ENCODE peak calls at places on chromosomes 6 and 20, in seven cellular contexts. P is HCT116, H is HepG2, L is NT2/D1, Q is H1, E is GM12878, X is K562. Z is an unnamed sample.

GRCh38 chr6:53151676-53152075 is 3.0 kb upstream of the GCM1 start:
- DNase-seq in P (peak), H (peak), L (peak), Q (peak), E (no peak), X (peak), Z (no peak)

GRCh38 chr20:63932606-63933160 is 23.5 kb downstream of the UCKL1 start:
- DNase-seq in P (no peak), H (no peak), L (no peak), Q (no peak), E (no peak), X (no peak), Z (no peak)

GRCh38 chr6:162698004-162698403 is 29.6 kb downstream of the PRKN start:
- DNase-seq in P (no peak), H (no peak), L (no peak), Q (no peak), E (no peak), X (no peak), Z (no peak)

GRCh38 chr6:168959696-168960095 is 293.9 kb downstream of the THBS2 start:
- DNase-seq in P (no peak), H (no peak), L (no peak), Q (no peak), E (no peak), X (no peak), Z (no peak)

GRCh38 chr20:50916257-50916656 is 15.0 kb downstream of the ADNP start:
- DNase-seq in P (no peak), H (no peak), L (no peak), Q (no peak), E (no peak), X (peak), Z (no peak)

GRCh38 chr6:91105532-91105931 is 518.7 kb upstream of the MAP3K7 start:
- DNase-seq in P (no peak), H (no peak), L (no peak), Q (no peak), E (no peak), X (no peak), Z (no peak)

GRCh38 chr6:131058236-131058635 is 4.8 kb downstream of the EPB41L2 start:
- DNase-seq in P (no peak), H (no peak), L (no peak), Q (no peak), E (no peak), X (no peak), Z (no peak)

GRCh38 chr20:50837532-50838321 is 42.9 kb downstream of the BCAS4 start:
- DNase-seq in P (no peak), H (no peak), L (no peak), Q (no peak), E (no peak), X (peak), Z (no peak)

GRCh38 chr6:30643656-30644055 is 3.3 kb upstream of the C6orf136 start:
- DNase-seq in P (no peak), H (no peak), L (no peak), Q (no peak), E (no peak), X (no peak), Z (no peak)

GRCh38 chr6:129685640-129686031 is 24.3 kb downstream of the ARHGAP18 start:
- DNase-seq in P (no peak), H (no peak), L (no peak), Q (no peak), E (no peak), X (no peak), Z (no peak)

GRCh38 chr20:40414843-40415615 is 274.0 kb downstream of the MAFB start:
- DNase-seq in P (no peak), H (no peak), L (no peak), Q (no peak), E (no peak), X (no peak), Z (no peak)

GRCh38 chr6:158972241-158973233 is 27.5 kb downstream of the RSPH3 start:
- DNase-seq in P (peak), H (peak), L (peak), Q (no peak), E (peak), X (peak), Z (peak)

GRCh38 chr6:140193269-140193668 is 818.8 kb upstream of the CITED2 start:
- DNase-seq in P (no peak), H (no peak), L (no peak), Q (no peak), E (no peak), X (no peak), Z (no peak)

GRCh38 chr6:148500402-148500801 is 157.8 kb downstream of the SASH1 start:
- DNase-seq in P (no peak), H (no peak), L (no peak), Q (no peak), E (no peak), X (no peak), Z (no peak)

GRCh38 chr6:40931927-40932326 is 107.1 kb downstream of the UNC5CL start:
- DNase-seq in P (no peak), H (no peak), L (no peak), Q (no peak), E (no peak), X (no peak), Z (no peak)

GRCh38 chr20:37486186-37486999 is 34.7 kb upstream of the NNAT start:
- DNase-seq in P (no peak), H (no peak), L (no peak), Q (no peak), E (no peak), X (no peak), Z (no peak)

GRCh38 chr20:12331236-12331635 is 413.5 kb downstream of the BTBD3 start:
- DNase-seq in P (no peak), H (no peak), L (no peak), Q (no peak), E (no peak), X (no peak), Z (no peak)

GRCh38 chr20:36847710-36848040 is 28.3 kb upstream of the TLDC2 start:
- DNase-seq in P (no peak), H (no peak), L (no peak), Q (no peak), E (no peak), X (no peak), Z (no peak)

GRCh38 chr6:108179741-108180140 is 13.9 kb downstream of the NR2E1 start:
- DNase-seq in P (no peak), H (no peak), L (no peak), Q (peak), E (no peak), X (no peak), Z (no peak)

GRCh38 chr20:61837200-61837599 is 228.5 kb downstream of the TAF4 start:
- DNase-seq in P (no peak), H (no peak), L (no peak), Q (no peak), E (no peak), X (no peak), Z (no peak)

GRCh38 chr20:1484438-1485120 is 6.6 kb downstream of the SIRPB2 start:
- DNase-seq in P (no peak), H (no peak), L (no peak), Q (no peak), E (no peak), X (no peak), Z (no peak)

GRCh38 chr6:170206317-170206621 is 84.6 kb downstream of the DLL1 start:
- DNase-seq in P (no peak), H (no peak), L (no peak), Q (no peak), E (no peak), X (no peak), Z (no peak)

GRCh38 chr6:31965700-31966099 is 6.2 kb downstream of the DXO start:
- DNase-seq in P (no peak), H (no peak), L (no peak), Q (no peak), E (no peak), X (no peak), Z (no peak)

GRCh38 chr6:89311853-89312531 is 3.1 kb downstream of the GABRR2 start:
- DNase-seq in P (no peak), H (peak), L (no peak), Q (peak), E (no peak), X (no peak), Z (no peak)

DNA sequence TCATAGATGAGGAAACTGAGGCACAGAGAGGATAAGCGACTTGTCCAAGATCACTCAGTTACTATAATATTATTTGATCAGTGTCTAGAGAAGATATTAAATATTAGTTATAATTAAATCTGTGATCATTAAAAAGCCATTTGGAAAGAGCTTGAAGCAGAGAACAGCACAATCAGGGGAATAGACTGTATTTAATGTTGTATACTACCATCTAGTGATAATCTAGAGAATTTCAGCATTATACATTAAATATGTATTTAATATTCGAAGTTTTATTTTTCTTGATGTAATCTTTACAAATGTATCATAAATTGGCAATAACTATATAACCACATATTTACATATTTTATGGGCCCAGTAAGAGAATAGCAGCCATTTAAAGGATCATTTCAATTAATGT is 20.2 kb upstream of the MTCL3 start:
- DNase-seq in P (no peak), H (no peak), L (no peak), Q (no peak), E (no peak), X (no peak), Z (peak)
- TF ChIP-seq YY1 in P (no peak), H (no peak), L (no peak), Q (no peak), E (no peak), X (no peak), Z (no peak)

GRCh38 chr6:118650500-118651281 is 700 bp downstream of the CEP85L start:
- DNase-seq in P (no peak), H (no peak), L (no peak), Q (peak), E (no peak), X (peak), Z (peak)
- TF ChIP-seq YY1 in P (no peak), H (no peak), L (no peak), Q (no peak), E (no peak), X (no peak), Z (no peak)

DNA sequence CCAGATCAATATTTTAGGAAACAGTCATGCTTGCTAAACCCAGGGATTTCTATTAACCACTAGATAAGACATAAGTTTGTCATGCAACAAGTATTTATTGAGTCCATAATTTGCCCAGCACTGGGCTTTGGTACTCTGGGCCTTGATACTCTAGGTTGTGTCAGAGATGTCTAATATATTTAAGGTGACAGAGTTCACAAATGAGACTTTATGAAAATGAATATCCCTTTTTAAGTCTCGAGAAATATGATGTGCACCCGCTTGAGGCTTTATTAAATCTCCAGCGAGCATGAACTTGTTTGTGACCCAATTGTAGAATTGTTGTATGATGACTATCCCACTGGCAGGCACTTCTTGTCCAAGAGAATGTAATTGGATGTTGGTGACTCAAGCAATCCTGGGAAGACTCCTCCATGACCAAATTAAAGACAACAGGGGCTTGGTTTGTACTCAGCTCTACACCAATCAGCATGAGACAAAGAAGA is 109.2 kb downstream of the ESR1 start:
- DNase-seq in P (no peak), H (no peak), L (no peak), Q (no peak), E (no peak), X (no peak), Z (no peak)
- TF ChIP-seq YY1 in P (no peak), H (no peak), L (no peak), Q (no peak), E (no peak), X (no peak), Z (no peak)

DNA sequence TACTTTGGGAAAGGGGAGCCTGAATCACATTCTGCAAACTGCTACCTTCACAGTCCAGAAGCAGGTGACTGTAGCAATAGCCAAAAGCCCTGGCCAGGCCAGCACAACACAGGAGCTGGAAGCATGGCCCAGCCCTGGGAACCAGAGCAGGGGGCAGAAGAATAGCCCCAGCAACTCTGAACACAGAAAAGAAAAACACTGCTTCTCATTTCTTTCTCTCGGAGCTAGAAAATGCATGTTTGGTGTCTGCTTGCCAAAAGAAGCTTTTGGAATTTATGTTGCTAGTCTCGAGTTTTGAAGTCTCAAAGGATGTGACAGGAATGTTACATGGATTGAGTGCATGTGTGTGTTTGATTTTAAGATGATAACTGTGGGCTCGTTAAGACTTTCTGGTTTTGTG is 79.8 kb upstream of the SCAF8 start:
- DNase-seq in P (no peak), H (no peak), L (no peak), Q (no peak), E (no peak), X (no peak), Z (no peak)
- TF ChIP-seq YY1 in P (no peak), H (no peak), L (no peak), Q (no peak), E (no peak), X (no peak), Z (no peak)

DNA sequence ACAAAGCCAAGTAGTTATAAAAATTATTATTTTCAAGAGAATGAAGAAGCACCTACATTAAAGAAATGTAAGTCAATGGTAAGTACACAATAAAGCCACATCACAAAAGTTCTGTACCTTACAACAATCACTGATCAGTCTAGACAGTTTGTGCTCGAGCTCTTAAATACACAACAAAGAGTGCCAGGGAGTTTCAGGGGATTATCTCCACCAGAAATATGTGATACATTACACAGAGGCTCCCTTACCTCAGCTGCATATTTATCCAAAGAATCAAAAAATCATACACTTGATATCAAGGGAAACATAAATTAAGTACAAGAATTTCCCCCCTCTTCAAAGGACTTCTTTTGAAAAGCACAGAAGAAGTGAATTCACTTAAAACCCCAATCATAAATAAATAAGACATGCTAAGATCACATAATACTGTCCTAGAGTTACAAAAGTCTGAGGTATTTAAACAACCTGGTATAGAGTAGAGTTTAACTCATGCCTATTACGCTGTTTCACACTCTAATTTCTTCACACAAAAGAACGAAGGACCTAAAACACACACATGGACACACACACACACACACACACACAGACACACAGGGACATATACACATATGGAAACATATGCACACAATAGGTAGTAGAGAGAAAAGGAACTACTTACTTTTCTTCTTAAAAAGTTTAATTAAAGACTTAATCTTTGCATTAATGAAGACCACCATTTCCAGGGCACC is 555 bp downstream of the NHSL1 start:
- DNase-seq in P (no peak), H (peak), L (no peak), Q (no peak), E (no peak), X (no peak), Z (no peak)
- TF ChIP-seq YY1 in P (no peak), H (no peak), L (no peak), Q (no peak), E (no peak), X (no peak), Z (no peak)

GRCh38 chr6:166942393-166943168 is 13.8 kb downstream of the RNASET2 start:
- DNase-seq in P (no peak), H (no peak), L (no peak), Q (no peak), E (no peak), X (peak), Z (peak)
- TF ChIP-seq YY1 in P (no peak), H (no peak), L (no peak), Q (no peak), E (no peak), X (no peak), Z (no peak)

DNA sequence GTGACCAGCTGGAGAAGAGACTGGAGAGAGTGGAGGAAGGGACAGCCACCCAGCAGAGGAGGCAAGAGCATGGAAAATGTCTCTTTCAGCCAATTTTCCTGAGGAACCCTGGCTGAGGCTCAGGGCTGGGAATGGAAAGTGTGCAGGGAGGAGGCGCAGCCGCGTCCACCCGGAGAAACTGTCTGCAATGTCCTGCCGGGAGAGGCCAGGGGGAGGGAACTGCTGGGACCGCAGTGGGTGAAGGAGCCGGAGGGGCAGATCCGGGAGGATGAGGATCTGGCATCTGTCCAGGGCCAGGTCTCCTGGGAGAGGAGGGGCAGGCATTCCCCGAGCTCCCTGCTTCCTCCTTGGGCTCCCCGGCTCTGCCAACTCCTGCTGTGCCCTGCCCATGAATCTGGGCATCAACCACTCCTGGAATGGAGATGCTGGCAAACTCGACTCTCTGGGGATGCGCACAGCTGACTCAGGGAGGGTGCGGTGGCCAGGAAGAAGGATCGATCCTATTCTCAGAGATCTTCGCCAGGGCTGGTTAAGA is 17.4 kb upstream of the HM13 start:
- DNase-seq in P (no peak), H (no peak), L (no peak), Q (no peak), E (no peak), X (no peak), Z (no peak)
- TF ChIP-seq YY1 in P (no peak), H (no peak), L (no peak), Q (no peak), E (no peak), X (no peak), Z (no peak)

DNA sequence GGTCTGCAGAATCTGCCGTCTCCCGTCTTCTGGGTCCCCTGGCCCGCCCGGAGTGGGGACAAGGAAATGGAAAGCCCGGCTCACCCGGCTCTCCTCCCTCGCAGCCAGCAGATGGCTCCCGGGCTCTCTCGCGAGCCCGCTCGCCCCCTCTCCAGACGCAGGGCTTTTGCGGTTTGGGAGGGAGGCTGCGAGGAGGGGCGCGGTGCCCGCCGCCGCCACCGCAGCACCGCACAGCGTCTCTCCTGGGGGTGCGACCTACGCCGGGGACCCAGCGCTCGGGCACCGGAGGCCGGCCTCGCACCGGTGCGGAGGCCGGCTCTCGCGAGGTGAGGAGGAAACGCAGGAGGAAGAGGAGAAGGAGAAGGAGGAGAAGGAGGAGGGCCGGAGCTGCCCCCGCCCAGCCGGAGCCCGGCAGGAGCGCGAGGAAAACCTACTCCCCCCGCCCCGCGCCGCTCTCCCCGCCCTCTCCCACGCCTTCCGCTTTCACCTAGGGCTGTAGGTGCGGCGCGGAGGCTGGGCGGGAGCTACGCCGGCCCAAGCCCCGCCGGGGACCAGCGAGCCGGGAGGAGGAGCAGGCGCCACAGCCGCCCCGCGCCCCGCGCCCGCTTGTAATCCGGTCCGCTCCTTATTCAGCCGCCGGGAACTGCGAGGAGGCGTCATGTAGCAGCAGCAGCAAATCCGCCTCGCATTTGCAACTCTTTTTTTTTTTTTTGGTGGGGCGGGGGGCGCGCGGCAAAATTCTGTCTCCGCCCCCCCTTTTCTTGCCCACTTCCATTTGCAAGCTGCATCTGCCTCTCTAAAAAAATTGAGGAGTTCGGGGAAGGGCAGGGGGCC is at the start of gene CARMIL1:
- DNase-seq in P (peak), H (peak), L (peak), Q (peak), E (no peak), X (peak), Z (peak)
- TF ChIP-seq YY1 in P (peak), H (no peak), L (no peak), Q (no peak), E (no peak), X (peak), Z (no peak)

GRCh38 chr6:82248233-82248735 is 740 bp upstream of the IBTK start:
- DNase-seq in P (peak), H (peak), L (no peak), Q (no peak), E (no peak), X (no peak), Z (no peak)
- TF ChIP-seq YY1 in P (no peak), H (no peak), L (no peak), Q (no peak), E (no peak), X (no peak), Z (no peak)

Z was measured in SK-N-SH.